ENCODE peak calls at places on chromosomes 2 and 18, in five cellular contexts. One of them, this sample, is unnamed.
A peak's percentile ranks its signal among the peaks of the same experiment; 100 is the strongest.

GRCh38 chr2:116585654-116586053 is 1228.8 kb upstream of the DDX18 start:
- DNase-seq in K562: no peak
- DNase-seq in HEK293T: no peak
- DNase-seq in GM12878: no peak
- DNase-seq in HepG2: no peak
- DNase-seq in this sample: no peak

GRCh38 chr2:99399795-99400194 is 62.6 kb downstream of the EIF5B start:
- DNase-seq in GM12878: no peak
- DNase-seq in K562: no peak
- DNase-seq in HEK293T: no peak
- DNase-seq in HepG2: no peak
- DNase-seq in this sample: no peak

GRCh38 chr2:149410701-149411484 is 80.5 kb downstream of the LYPD6 start:
- DNase-seq in HepG2: no peak
- DNase-seq in HEK293T: no peak
- DNase-seq in K562: no peak
- DNase-seq in GM12878: no peak
- DNase-seq in this sample: no peak

GRCh38 chr18:71707985-71708500 is 836.1 kb downstream of the CBLN2 start:
- DNase-seq in K562: no peak
- DNase-seq in GM12878: no peak
- DNase-seq in HepG2: no peak
- DNase-seq in HEK293T: no peak
- DNase-seq in this sample: no peak

GRCh38 chr2:1950474-1950873 is 206.2 kb upstream of the PXDN start:
- DNase-seq in HEK293T: no peak
- DNase-seq in K562: no peak
- DNase-seq in GM12878: no peak
- DNase-seq in HepG2: no peak
- DNase-seq in this sample: no peak

GRCh38 chr18:48022021-48022420 is 91.6 kb upstream of the SMAD2 start:
- DNase-seq in GM12878: no peak
- DNase-seq in HEK293T: no peak
- DNase-seq in K562: no peak
- DNase-seq in HepG2: no peak
- DNase-seq in this sample: no peak

GRCh38 chr2:23900133-23900926 is 26.6 kb downstream of the ATAD2B start:
- DNase-seq in HEK293T: no peak
- DNase-seq in K562: no peak
- DNase-seq in GM12878: no peak
- DNase-seq in HepG2: no peak
- DNase-seq in this sample: no peak

GRCh38 chr2:43086451-43087221 is 139.8 kb downstream of the ZFP36L2 start:
- DNase-seq in HEK293T: no peak
- DNase-seq in K562: no peak
- DNase-seq in GM12878: no peak
- DNase-seq in HepG2: peak; percentile 50
- DNase-seq in this sample: no peak

GRCh38 chr2:151757861-151758260 is 23.6 kb upstream of the NEB start:
- DNase-seq in HepG2: peak; percentile 27
- DNase-seq in HEK293T: no peak
- DNase-seq in K562: no peak
- DNase-seq in GM12878: no peak
- DNase-seq in this sample: no peak

GRCh38 chr18:49723648-49724180 is 89.6 kb downstream of the ACAA2 start:
- DNase-seq in HepG2: peak; percentile 80
- DNase-seq in GM12878: peak; percentile 43
- DNase-seq in K562: no peak
- DNase-seq in HEK293T: no peak
- DNase-seq in this sample: no peak

GRCh38 chr2:240906141-240906910 is at the start of gene CROCC2:
- DNase-seq in HEK293T: no peak
- DNase-seq in K562: no peak
- DNase-seq in HepG2: no peak
- DNase-seq in GM12878: no peak
- DNase-seq in this sample: peak; percentile 71

GRCh38 chr2:170013802-170014551 is 164.0 kb upstream of the MYO3B start:
- DNase-seq in HepG2: no peak
- DNase-seq in GM12878: no peak
- DNase-seq in HEK293T: peak; percentile 39
- DNase-seq in K562: peak; percentile 89
- DNase-seq in this sample: peak; percentile 68

GRCh38 chr2:157444643-157445040 is 753 bp upstream of the CYTIP start:
- DNase-seq in HepG2: no peak
- DNase-seq in GM12878: no peak
- DNase-seq in K562: no peak
- DNase-seq in HEK293T: no peak
- DNase-seq in this sample: no peak

GRCh38 chr2:177221534-177221933 is 8.9 kb downstream of the HNRNPA3 start:
- DNase-seq in HepG2: no peak
- DNase-seq in HEK293T: no peak
- DNase-seq in K562: no peak
- DNase-seq in GM12878: no peak
- DNase-seq in this sample: no peak

GRCh38 chr18:66560092-66560491 is 43.8 kb downstream of the CDH19 start:
- DNase-seq in HepG2: peak; percentile 34
- DNase-seq in HEK293T: peak; percentile 4
- DNase-seq in GM12878: no peak
- DNase-seq in K562: no peak
- DNase-seq in this sample: no peak

GRCh38 chr18:66562279-66562678 is 41.6 kb downstream of the CDH19 start:
- DNase-seq in K562: no peak
- DNase-seq in HEK293T: no peak
- DNase-seq in HepG2: no peak
- DNase-seq in GM12878: no peak
- DNase-seq in this sample: no peak

GRCh38 chr18:66555585-66555984 is 48.3 kb downstream of the CDH19 start:
- DNase-seq in K562: no peak
- DNase-seq in HEK293T: no peak
- DNase-seq in GM12878: no peak
- DNase-seq in HepG2: no peak
- DNase-seq in this sample: no peak

GRCh38 chr18:66557091-66557490 is 46.8 kb downstream of the CDH19 start:
- DNase-seq in HEK293T: no peak
- DNase-seq in GM12878: no peak
- DNase-seq in K562: no peak
- DNase-seq in HepG2: no peak
- DNase-seq in this sample: no peak

GRCh38 chr18:66558773-66559172 is 45.1 kb downstream of the CDH19 start:
- DNase-seq in HEK293T: no peak
- DNase-seq in K562: no peak
- DNase-seq in HepG2: no peak
- DNase-seq in GM12878: no peak
- DNase-seq in this sample: no peak
- TF ChIP-seq FOXM1 in HEK293T: no peak
- TF ChIP-seq FOXM1 in K562: no peak
- TF ChIP-seq FOXM1 in HepG2: no peak
- TF ChIP-seq FOXM1 in GM12878: no peak
- TF ChIP-seq FOXM1 in this sample: no peak

GRCh38 chr2:34910018-34910417 is 1310.9 kb upstream of the FAM98A start:
- DNase-seq in K562: no peak
- DNase-seq in HEK293T: no peak
- DNase-seq in HepG2: no peak
- DNase-seq in GM12878: no peak
- DNase-seq in this sample: no peak
- TF ChIP-seq FOXM1 in K562: no peak
- TF ChIP-seq FOXM1 in HEK293T: no peak
- TF ChIP-seq FOXM1 in HepG2: no peak
- TF ChIP-seq FOXM1 in GM12878: no peak
- TF ChIP-seq FOXM1 in this sample: no peak

GRCh38 chr2:120383631-120384477 is 37.9 kb downstream of the INHBB start:
- DNase-seq in HepG2: no peak
- DNase-seq in K562: no peak
- DNase-seq in GM12878: no peak
- DNase-seq in HEK293T: no peak
- DNase-seq in this sample: no peak

GRCh38 chr2:120385355-120386127 is 39.6 kb downstream of the INHBB start:
- DNase-seq in HEK293T: no peak
- DNase-seq in HepG2: no peak
- DNase-seq in K562: no peak
- DNase-seq in GM12878: no peak
- DNase-seq in this sample: no peak

GRCh38 chr2:120382541-120383144 is 36.7 kb downstream of the INHBB start:
- DNase-seq in HepG2: no peak
- DNase-seq in HEK293T: no peak
- DNase-seq in GM12878: no peak
- DNase-seq in K562: no peak
- DNase-seq in this sample: no peak

GRCh38 chr2:120383191-120383590 is 37.3 kb downstream of the INHBB start:
- DNase-seq in HepG2: no peak
- DNase-seq in HEK293T: no peak
- DNase-seq in K562: no peak
- DNase-seq in GM12878: no peak
- DNase-seq in this sample: no peak

DNA sequence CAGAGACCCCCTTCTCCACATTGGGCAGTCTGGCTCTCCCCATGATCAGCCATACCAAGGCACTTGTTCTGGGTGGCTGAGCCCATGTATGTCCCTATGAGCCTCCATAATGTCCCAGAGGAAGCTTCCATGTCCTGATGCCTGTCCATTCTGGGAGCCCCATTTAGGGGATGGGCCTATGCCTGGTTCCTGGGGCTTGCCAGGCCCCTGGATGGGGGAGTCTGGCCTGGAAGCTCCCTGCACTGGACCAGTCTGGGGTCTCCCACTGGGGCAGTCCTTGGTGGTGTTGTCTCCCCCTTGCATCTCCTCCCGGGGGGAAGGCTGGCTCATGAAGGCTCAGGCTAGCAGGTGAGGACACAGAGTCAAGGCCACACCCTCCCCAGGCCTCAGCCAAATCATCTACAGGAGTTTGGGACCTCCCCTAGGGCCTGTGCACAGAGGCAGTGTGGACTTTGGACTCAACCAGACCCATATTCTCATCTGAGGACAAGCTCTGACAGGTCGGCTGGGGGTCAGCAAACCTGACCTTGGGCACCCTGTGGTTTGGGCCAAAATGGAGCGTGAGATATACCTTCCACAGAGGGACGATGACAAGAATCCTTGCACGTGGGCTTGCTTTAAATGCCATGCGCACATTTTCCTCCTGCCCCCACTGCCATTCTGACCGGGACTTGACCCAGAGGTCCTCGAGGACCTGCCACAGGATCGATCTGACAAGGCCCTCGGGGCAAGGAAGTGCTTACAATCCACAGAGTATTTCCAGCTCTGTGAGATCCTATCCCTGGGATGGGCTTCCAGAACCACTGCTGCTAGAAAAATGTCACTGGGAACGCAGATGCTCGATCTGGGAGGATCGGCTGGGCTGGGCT is 38.8 kb downstream of the INHBB start:
- DNase-seq in GM12878: peak; percentile 4
- DNase-seq in K562: no peak
- DNase-seq in HEK293T: no peak
- DNase-seq in HepG2: peak; percentile 82
- DNase-seq in this sample: no peak
- TF ChIP-seq FOXM1 in GM12878: no peak
- TF ChIP-seq FOXM1 in K562: no peak
- TF ChIP-seq FOXM1 in HEK293T: no peak
- TF ChIP-seq FOXM1 in HepG2: no peak
- TF ChIP-seq FOXM1 in this sample: no peak

GRCh38 chr2:19543271-19544019 is 185.0 kb upstream of the OSR1 start:
- DNase-seq in HEK293T: no peak
- DNase-seq in HepG2: no peak
- DNase-seq in GM12878: no peak
- DNase-seq in K562: no peak
- DNase-seq in this sample: no peak
- TF ChIP-seq FOXM1 in HEK293T: no peak
- TF ChIP-seq FOXM1 in HepG2: no peak
- TF ChIP-seq FOXM1 in GM12878: no peak
- TF ChIP-seq FOXM1 in K562: no peak
- TF ChIP-seq FOXM1 in this sample: no peak

DNA sequence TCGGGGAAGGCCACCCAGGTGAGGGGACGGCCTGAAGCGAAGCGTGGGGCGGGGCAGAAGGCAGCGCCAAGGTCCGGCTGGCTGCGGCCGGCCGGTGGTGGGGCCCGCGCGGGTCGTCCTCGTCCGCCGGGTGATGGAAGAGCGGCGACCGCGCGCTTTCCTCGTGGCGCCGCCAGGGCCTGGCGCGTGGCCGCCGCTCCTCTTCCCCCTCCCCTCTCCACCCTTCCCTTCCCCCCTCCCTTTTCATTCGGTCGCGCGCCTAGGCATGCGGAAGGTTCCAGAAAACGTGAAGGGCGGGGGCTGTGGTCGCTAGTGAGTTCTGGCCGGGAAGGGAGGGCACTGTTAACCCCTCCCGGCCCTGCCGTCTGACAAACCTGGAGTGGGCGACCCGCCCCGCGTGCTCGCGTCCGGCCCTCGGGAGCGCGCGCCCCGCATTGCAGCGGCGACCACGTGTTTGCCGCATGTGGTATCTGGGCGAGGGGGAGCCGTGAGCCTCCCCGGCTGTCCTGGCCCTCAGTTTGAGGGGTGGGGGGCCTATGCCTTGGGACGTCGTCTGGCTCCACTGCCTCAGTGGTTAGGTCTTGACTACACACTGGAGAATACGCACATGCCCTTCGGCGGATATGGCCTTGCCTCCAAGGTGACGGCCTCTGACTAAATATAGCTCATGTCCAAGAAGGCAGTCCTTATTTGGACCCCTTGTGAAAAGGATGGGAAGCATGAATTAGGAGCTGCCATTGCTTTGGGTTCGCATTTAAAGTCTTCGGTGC is 578 bp downstream of the MAT2A start:
- DNase-seq in HEK293T: peak; percentile 49
- DNase-seq in HepG2: peak; percentile 59
- DNase-seq in K562: peak; percentile 83
- DNase-seq in GM12878: peak; percentile 36
- DNase-seq in this sample: peak; percentile 75
- TF ChIP-seq FOXM1 in HEK293T: no peak
- TF ChIP-seq FOXM1 in HepG2: peak; percentile 78
- TF ChIP-seq FOXM1 in K562: no peak
- TF ChIP-seq FOXM1 in GM12878: no peak
- TF ChIP-seq FOXM1 in this sample: no peak

GRCh38 chr2:163401481-163401880 is 334.3 kb downstream of the FIGN start:
- DNase-seq in HepG2: no peak
- DNase-seq in HEK293T: no peak
- DNase-seq in GM12878: no peak
- DNase-seq in K562: no peak
- DNase-seq in this sample: no peak
- TF ChIP-seq FOXM1 in HepG2: no peak
- TF ChIP-seq FOXM1 in HEK293T: no peak
- TF ChIP-seq FOXM1 in GM12878: no peak
- TF ChIP-seq FOXM1 in K562: no peak
- TF ChIP-seq FOXM1 in this sample: no peak

GRCh38 chr2:237343993-237344392 is 70.0 kb downstream of the COL6A3 start:
- DNase-seq in HepG2: no peak
- DNase-seq in GM12878: no peak
- DNase-seq in K562: no peak
- DNase-seq in HEK293T: no peak
- DNase-seq in this sample: no peak

GRCh38 chr2:237350070-237350469 is 63.9 kb downstream of the COL6A3 start:
- DNase-seq in HepG2: no peak
- DNase-seq in K562: no peak
- DNase-seq in GM12878: no peak
- DNase-seq in HEK293T: no peak
- DNase-seq in this sample: no peak

GRCh38 chr2:237344972-237345870 is 68.7 kb downstream of the COL6A3 start:
- DNase-seq in K562: no peak
- DNase-seq in HEK293T: no peak
- DNase-seq in HepG2: no peak
- DNase-seq in GM12878: no peak
- DNase-seq in this sample: no peak

GRCh38 chr2:237348281-237348865 is 65.6 kb downstream of the COL6A3 start:
- DNase-seq in HEK293T: no peak
- DNase-seq in GM12878: no peak
- DNase-seq in HepG2: no peak
- DNase-seq in K562: no peak
- DNase-seq in this sample: no peak

GRCh38 chr2:237345891-237346640 is 67.9 kb downstream of the COL6A3 start:
- DNase-seq in GM12878: no peak
- DNase-seq in HEK293T: no peak
- DNase-seq in HepG2: no peak
- DNase-seq in K562: no peak
- DNase-seq in this sample: no peak
- TF ChIP-seq FOXM1 in GM12878: no peak
- TF ChIP-seq FOXM1 in HEK293T: no peak
- TF ChIP-seq FOXM1 in HepG2: no peak
- TF ChIP-seq FOXM1 in K562: no peak
- TF ChIP-seq FOXM1 in this sample: no peak